ENCODE peak calls at places on chromosomes 1 and 21, in nine cellular contexts. S is upper lobe of left lung, P is HCT116, Q is transverse colon, J is spleen, V is H1, M is sigmoid colon, K is endothelial cell of umbilical vein, U is breast epithelium. L is an unnamed sample.

GRCh38 chr1:166489670-166490436 is 323.1 kb upstream of the FAM78B start:
- DNase-seq in P (peak; percentile 49), Q (peak; percentile 22), U (no peak), V (no peak), M (peak; percentile 62), S (no peak), K (no peak), J (peak; percentile 82), L (no peak)

GRCh38 chr1:50251592-50252165 is 143.0 kb downstream of the ELAVL4 start:
- DNase-seq in S (peak; percentile 23), M (no peak), K (no peak), J (peak; percentile 76), P (no peak), U (no peak), V (peak; percentile 78), Q (no peak), L (peak; percentile 17)

GRCh38 chr1:202144510-202145324 is at the start of gene ARL8A:
- DNase-seq in K (peak; percentile 39), U (peak; percentile 64), V (peak; percentile 83), P (no peak), J (peak; percentile 96), Q (peak; percentile 80), M (peak; percentile 82), S (peak; percentile 95), L (peak; percentile 86)

GRCh38 chr1:17251699-17252376 is 2.9 kb downstream of the PADI3 start:
- DNase-seq in M (no peak), S (no peak), P (no peak), Q (no peak), U (no peak), V (no peak), K (peak; percentile 43), J (no peak), L (no peak)

GRCh38 chr1:60196026-60196425 is 122.5 kb upstream of the C1orf87 start:
- DNase-seq in S (no peak), M (no peak), K (no peak), U (no peak), P (no peak), Q (no peak), J (no peak), V (no peak), L (no peak)

GRCh38 chr1:218480137-218480536 is 135.0 kb downstream of the TGFB2 start:
- DNase-seq in J (no peak), Q (no peak), M (peak; percentile 65), V (no peak), K (peak; percentile 93), P (no peak), S (no peak), U (peak; percentile 60), L (no peak)

GRCh38 chr1:234745844-234746797 is 136.1 kb upstream of the IRF2BP2 start:
- DNase-seq in K (peak; percentile 70), M (no peak), P (no peak), U (no peak), S (no peak), V (no peak), J (no peak), Q (no peak), L (no peak)

GRCh38 chr21:30337644-30338170 is at the start of gene KRTAP27-1:
- DNase-seq in S (no peak), V (no peak), J (no peak), P (no peak), U (no peak), Q (no peak), K (no peak), M (no peak), L (no peak)

GRCh38 chr1:210397252-210397651 is 68.5 kb downstream of the HHAT start:
- DNase-seq in J (no peak), U (no peak), P (no peak), Q (no peak), V (no peak), K (no peak), M (no peak), S (no peak), L (no peak)

GRCh38 chr1:193417420-193417819 is 231.0 kb upstream of the B3GALT2 start:
- DNase-seq in P (no peak), U (no peak), K (no peak), S (no peak), Q (no peak), M (no peak), J (no peak), V (no peak), L (no peak)

GRCh38 chr21:45421071-45421845 is 16.3 kb downstream of the COL18A1 start:
- DNase-seq in V (no peak), K (no peak), Q (peak; percentile 67), S (peak; percentile 56), M (peak; percentile 68), P (no peak), U (peak; percentile 71), J (peak; percentile 67), L (no peak)

GRCh38 chr1:7579016-7579415 is 192.1 kb upstream of the VAMP3 start:
- DNase-seq in Q (no peak), K (no peak), J (peak; percentile 54), V (no peak), U (no peak), P (no peak), M (peak; percentile 52), S (no peak), L (no peak)

GRCh38 chr1:153628638-153629342 is 556 bp downstream of the S100A1 start:
- DNase-seq in S (no peak), K (no peak), V (no peak), M (no peak), Q (no peak), P (no peak), U (no peak), J (no peak), L (no peak)

GRCh38 chr1:43530483-43531452 is at the start of gene PTPRF:
- DNase-seq in K (peak; percentile 60), J (peak; percentile 76), V (peak; percentile 89), Q (peak; percentile 81), S (peak; percentile 95), U (no peak), M (peak; percentile 86), P (no peak), L (no peak)
- TF ChIP-seq POLR2A in K (no peak), J (no peak), V (no peak), Q (peak; percentile 18), S (peak; percentile 48), U (no peak), M (no peak), P (peak; percentile 52), L (no peak)

GRCh38 chr1:30023300-30024022 is 699.9 kb downstream of the MATN1 start:
- DNase-seq in P (no peak), U (no peak), K (no peak), V (no peak), J (no peak), Q (no peak), M (no peak), S (no peak), L (no peak)
- TF ChIP-seq POLR2AphosphoS5 in P (no peak), U (no peak), K (no peak), V (no peak), J (no peak), Q (no peak), M (no peak), S (no peak), L (no peak)

GRCh38 chr21:37266515-37267221 is 466 bp downstream of the VPS26C start:
- DNase-seq in K (peak; percentile 51), S (peak; percentile 93), U (no peak), J (peak; percentile 96), M (peak; percentile 77), P (no peak), Q (no peak), V (peak; percentile 74), L (no peak)

GRCh38 chr21:37269481-37269880 is 2.3 kb upstream of the VPS26C start:
- DNase-seq in V (peak; percentile 31), P (no peak), S (peak; percentile 77), K (no peak), Q (no peak), M (no peak), J (no peak), U (no peak), L (no peak)

GRCh38 chr21:37268186-37268503 is 1.0 kb upstream of the VPS26C start:
- DNase-seq in U (no peak), J (no peak), K (no peak), S (no peak), Q (no peak), P (no peak), V (no peak), M (no peak), L (no peak)

GRCh38 chr21:37264808-37265207 is 2.3 kb downstream of the VPS26C start:
- DNase-seq in M (no peak), J (no peak), K (no peak), S (no peak), V (no peak), Q (no peak), U (no peak), P (no peak), L (no peak)

GRCh38 chr21:37267269-37268185 is at the start of gene VPS26C:
- DNase-seq in M (peak; percentile 99), Q (peak; percentile 99), J (peak; percentile 100), U (peak; percentile 98), V (peak; percentile 94), P (peak; percentile 97), S (peak; percentile 98), K (peak; percentile 100), L (peak; percentile 88)
- TF ChIP-seq POLR2A in M (peak; percentile 65), Q (peak; percentile 95), J (no peak), U (peak; percentile 42), V (peak; percentile 85), P (no peak), S (peak; percentile 92), K (peak; percentile 17), L (peak; percentile 94)

GRCh38 chr1:151372411-151372934 is at the start of gene SELENBP1:
- DNase-seq in S (no peak), M (peak; percentile 96), K (peak; percentile 64), U (peak; percentile 68), J (peak; percentile 80), P (no peak), Q (peak; percentile 94), V (peak; percentile 76), L (no peak)

GRCh38 chr1:151371340-151371739 is 1.2 kb downstream of the SELENBP1 start:
- DNase-seq in S (no peak), Q (peak; percentile 69), J (no peak), P (no peak), V (no peak), M (peak; percentile 90), U (peak; percentile 48), K (no peak), L (no peak)

GRCh38 chr1:151373196-151373595 is 691 bp upstream of the SELENBP1 start:
- DNase-seq in P (no peak), K (no peak), U (no peak), S (no peak), M (peak; percentile 35), J (no peak), Q (no peak), V (no peak), L (no peak)

GRCh38 chr1:151370211-151370911 is 2.1 kb downstream of the SELENBP1 start:
- DNase-seq in V (no peak), M (peak; percentile 66), Q (peak; percentile 34), P (no peak), K (no peak), J (peak; percentile 63), U (no peak), S (peak; percentile 27), L (no peak)

DNA sequence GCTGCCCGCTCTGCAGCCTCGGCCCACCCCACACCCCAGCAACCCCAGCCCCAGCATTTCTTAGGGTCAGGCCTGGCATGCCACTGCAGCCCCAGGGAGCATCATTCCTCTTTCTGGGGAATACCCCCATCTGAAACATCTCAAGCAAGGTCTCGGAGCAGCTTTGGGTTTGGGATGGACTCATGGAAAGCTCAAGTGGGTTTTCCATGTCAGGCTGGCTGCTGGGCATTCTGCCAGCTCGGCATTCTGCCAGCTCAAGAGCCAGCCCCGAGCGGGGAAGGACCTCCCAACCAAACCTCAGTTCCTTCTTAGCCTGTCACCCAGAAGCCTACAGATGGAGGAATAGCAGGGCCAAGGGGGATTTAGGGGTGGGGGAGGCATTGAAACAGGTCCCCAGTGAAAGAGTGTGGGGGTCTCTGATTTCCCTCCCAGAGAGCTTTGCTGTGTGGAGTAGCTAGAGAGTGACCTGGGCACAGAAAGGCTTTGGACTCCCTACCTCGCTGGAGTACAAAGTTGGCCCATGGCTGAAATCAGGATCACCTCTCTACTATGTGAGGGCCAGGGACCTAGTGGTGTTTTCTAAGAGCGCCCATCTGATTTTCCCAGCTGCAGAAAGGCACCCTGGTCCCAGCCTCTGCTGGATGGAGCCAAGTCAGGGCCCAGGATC is 628 bp downstream of the SELENBP1 start:
- DNase-seq in S (peak; percentile 71), U (no peak), V (no peak), J (no peak), M (peak; percentile 83), K (peak; percentile 78), P (no peak), Q (peak; percentile 75), L (no peak)
- TF ChIP-seq POLR2AphosphoS5 in S (no peak), U (no peak), V (no peak), J (peak; percentile 35), M (peak; percentile 41), K (no peak), P (no peak), Q (peak; percentile 5), L (no peak)